ENCODE peak calls at places on chromosome 5, in nine cellular contexts. One of them, this sample, is unnamed.

GRCh38 chr5:36152324-36153298 is 700 bp downstream of the SKP2 start:
- DNase-seq in neural progenitor cell: peak
- DNase-seq in pancreas: peak
- DNase-seq in H9: no peak
- DNase-seq in HT-29: peak
- DNase-seq in cardiac muscle cell: peak
- DNase-seq in stimulated activated CD8-positive, alpha-beta memory T cell treated with anti-CD3 and anti-CD28 coated beads, Interleukin-15, amount 100 ng/mL, for 1 hour: no peak
- DNase-seq in ACHN: peak
- DNase-seq in central memory CD4-positive, alpha-beta T cell: no peak
- DNase-seq in this sample: peak

GRCh38 chr5:112923148-112923917 is 1.3 kb upstream of the REEP5 start:
- DNase-seq in neural progenitor cell: no peak
- DNase-seq in pancreas: no peak
- DNase-seq in H9: peak
- DNase-seq in HT-29: no peak
- DNase-seq in cardiac muscle cell: no peak
- DNase-seq in stimulated activated CD8-positive, alpha-beta memory T cell treated with anti-CD3 and anti-CD28 coated beads, Interleukin-15, amount 100 ng/mL, for 1 hour: no peak
- DNase-seq in ACHN: no peak
- DNase-seq in central memory CD4-positive, alpha-beta T cell: peak
- DNase-seq in this sample: peak

GRCh38 chr5:128469924-128470323 is 68.1 kb downstream of the FBN2 start:
- DNase-seq in neural progenitor cell: no peak
- DNase-seq in pancreas: no peak
- DNase-seq in H9: no peak
- DNase-seq in HT-29: no peak
- DNase-seq in cardiac muscle cell: no peak
- DNase-seq in stimulated activated CD8-positive, alpha-beta memory T cell treated with anti-CD3 and anti-CD28 coated beads, Interleukin-15, amount 100 ng/mL, for 1 hour: no peak
- DNase-seq in ACHN: no peak
- DNase-seq in central memory CD4-positive, alpha-beta T cell: no peak
- DNase-seq in this sample: no peak

GRCh38 chr5:181149806-181150733 is 2.7 kb downstream of the OR2V2 start:
- DNase-seq in neural progenitor cell: no peak
- DNase-seq in pancreas: no peak
- DNase-seq in H9: no peak
- DNase-seq in HT-29: no peak
- DNase-seq in cardiac muscle cell: no peak
- DNase-seq in stimulated activated CD8-positive, alpha-beta memory T cell treated with anti-CD3 and anti-CD28 coated beads, Interleukin-15, amount 100 ng/mL, for 1 hour: no peak
- DNase-seq in ACHN: no peak
- DNase-seq in central memory CD4-positive, alpha-beta T cell: no peak
- DNase-seq in this sample: no peak

GRCh38 chr5:10724799-10725507 is 36.1 kb downstream of the DAP start:
- DNase-seq in neural progenitor cell: no peak
- DNase-seq in pancreas: peak
- DNase-seq in H9: no peak
- DNase-seq in HT-29: peak
- DNase-seq in cardiac muscle cell: no peak
- DNase-seq in stimulated activated CD8-positive, alpha-beta memory T cell treated with anti-CD3 and anti-CD28 coated beads, Interleukin-15, amount 100 ng/mL, for 1 hour: no peak
- DNase-seq in ACHN: peak
- DNase-seq in central memory CD4-positive, alpha-beta T cell: no peak
- DNase-seq in this sample: peak

GRCh38 chr5:177484902-177485549 is 11.6 kb upstream of the DBN1 start:
- DNase-seq in neural progenitor cell: no peak
- DNase-seq in pancreas: peak
- DNase-seq in H9: no peak
- DNase-seq in HT-29: no peak
- DNase-seq in cardiac muscle cell: no peak
- DNase-seq in stimulated activated CD8-positive, alpha-beta memory T cell treated with anti-CD3 and anti-CD28 coated beads, Interleukin-15, amount 100 ng/mL, for 1 hour: no peak
- DNase-seq in ACHN: no peak
- DNase-seq in central memory CD4-positive, alpha-beta T cell: no peak
- DNase-seq in this sample: no peak

GRCh38 chr5:10456583-10457562 is 15.2 kb downstream of the ROPN1L start:
- DNase-seq in neural progenitor cell: no peak
- DNase-seq in pancreas: no peak
- DNase-seq in H9: no peak
- DNase-seq in HT-29: no peak
- DNase-seq in cardiac muscle cell: no peak
- DNase-seq in stimulated activated CD8-positive, alpha-beta memory T cell treated with anti-CD3 and anti-CD28 coated beads, Interleukin-15, amount 100 ng/mL, for 1 hour: no peak
- DNase-seq in ACHN: no peak
- DNase-seq in central memory CD4-positive, alpha-beta T cell: no peak
- DNase-seq in this sample: no peak

GRCh38 chr5:95022967-95023695 is 261.8 kb downstream of the MCTP1 start:
- DNase-seq in neural progenitor cell: no peak
- DNase-seq in pancreas: no peak
- DNase-seq in H9: no peak
- DNase-seq in HT-29: no peak
- DNase-seq in cardiac muscle cell: no peak
- DNase-seq in stimulated activated CD8-positive, alpha-beta memory T cell treated with anti-CD3 and anti-CD28 coated beads, Interleukin-15, amount 100 ng/mL, for 1 hour: no peak
- DNase-seq in ACHN: peak
- DNase-seq in central memory CD4-positive, alpha-beta T cell: no peak
- DNase-seq in this sample: no peak

GRCh38 chr5:61575103-61575502 is 243.0 kb downstream of the ZSWIM6 start:
- DNase-seq in neural progenitor cell: peak
- DNase-seq in pancreas: no peak
- DNase-seq in H9: no peak
- DNase-seq in HT-29: peak
- DNase-seq in cardiac muscle cell: no peak
- DNase-seq in stimulated activated CD8-positive, alpha-beta memory T cell treated with anti-CD3 and anti-CD28 coated beads, Interleukin-15, amount 100 ng/mL, for 1 hour: no peak
- DNase-seq in ACHN: peak
- DNase-seq in central memory CD4-positive, alpha-beta T cell: no peak
- DNase-seq in this sample: no peak

GRCh38 chr5:144812770-144813169 is 642.1 kb downstream of the KCTD16 start:
- DNase-seq in neural progenitor cell: no peak
- DNase-seq in pancreas: no peak
- DNase-seq in H9: no peak
- DNase-seq in HT-29: no peak
- DNase-seq in cardiac muscle cell: no peak
- DNase-seq in stimulated activated CD8-positive, alpha-beta memory T cell treated with anti-CD3 and anti-CD28 coated beads, Interleukin-15, amount 100 ng/mL, for 1 hour: no peak
- DNase-seq in ACHN: no peak
- DNase-seq in central memory CD4-positive, alpha-beta T cell: no peak
- DNase-seq in this sample: no peak

GRCh38 chr5:115657883-115658233 is 32.0 kb upstream of the TMED7 start:
- DNase-seq in neural progenitor cell: no peak
- DNase-seq in pancreas: no peak
- DNase-seq in H9: no peak
- DNase-seq in HT-29: no peak
- DNase-seq in cardiac muscle cell: no peak
- DNase-seq in stimulated activated CD8-positive, alpha-beta memory T cell treated with anti-CD3 and anti-CD28 coated beads, Interleukin-15, amount 100 ng/mL, for 1 hour: no peak
- DNase-seq in ACHN: peak
- DNase-seq in central memory CD4-positive, alpha-beta T cell: no peak
- DNase-seq in this sample: no peak

GRCh38 chr5:19314840-19315239 is 673.2 kb downstream of the CDH18 start:
- DNase-seq in neural progenitor cell: no peak
- DNase-seq in pancreas: no peak
- DNase-seq in H9: no peak
- DNase-seq in HT-29: peak
- DNase-seq in cardiac muscle cell: no peak
- DNase-seq in stimulated activated CD8-positive, alpha-beta memory T cell treated with anti-CD3 and anti-CD28 coated beads, Interleukin-15, amount 100 ng/mL, for 1 hour: no peak
- DNase-seq in ACHN: peak
- DNase-seq in central memory CD4-positive, alpha-beta T cell: no peak
- DNase-seq in this sample: peak

GRCh38 chr5:178551059-178551458 is 39.1 kb downstream of the COL23A1 start:
- DNase-seq in neural progenitor cell: no peak
- DNase-seq in pancreas: no peak
- DNase-seq in H9: no peak
- DNase-seq in HT-29: peak
- DNase-seq in cardiac muscle cell: peak
- DNase-seq in stimulated activated CD8-positive, alpha-beta memory T cell treated with anti-CD3 and anti-CD28 coated beads, Interleukin-15, amount 100 ng/mL, for 1 hour: no peak
- DNase-seq in ACHN: peak
- DNase-seq in central memory CD4-positive, alpha-beta T cell: no peak
- DNase-seq in this sample: peak

GRCh38 chr5:102049517-102049916 is 246.6 kb downstream of the SLCO4C1 start:
- DNase-seq in neural progenitor cell: no peak
- DNase-seq in pancreas: no peak
- DNase-seq in H9: no peak
- DNase-seq in HT-29: peak
- DNase-seq in cardiac muscle cell: no peak
- DNase-seq in stimulated activated CD8-positive, alpha-beta memory T cell treated with anti-CD3 and anti-CD28 coated beads, Interleukin-15, amount 100 ng/mL, for 1 hour: no peak
- DNase-seq in ACHN: no peak
- DNase-seq in central memory CD4-positive, alpha-beta T cell: no peak
- DNase-seq in this sample: no peak

GRCh38 chr5:148746826-148747535 is 79.4 kb upstream of the ADRB2 start:
- DNase-seq in neural progenitor cell: no peak
- DNase-seq in pancreas: no peak
- DNase-seq in H9: no peak
- DNase-seq in HT-29: no peak
- DNase-seq in cardiac muscle cell: no peak
- DNase-seq in stimulated activated CD8-positive, alpha-beta memory T cell treated with anti-CD3 and anti-CD28 coated beads, Interleukin-15, amount 100 ng/mL, for 1 hour: no peak
- DNase-seq in ACHN: no peak
- DNase-seq in central memory CD4-positive, alpha-beta T cell: no peak
- DNase-seq in this sample: no peak

GRCh38 chr5:79491690-79492317 is 22.1 kb downstream of the HOMER1 start:
- DNase-seq in neural progenitor cell: no peak
- DNase-seq in pancreas: no peak
- DNase-seq in H9: no peak
- DNase-seq in HT-29: no peak
- DNase-seq in cardiac muscle cell: no peak
- DNase-seq in stimulated activated CD8-positive, alpha-beta memory T cell treated with anti-CD3 and anti-CD28 coated beads, Interleukin-15, amount 100 ng/mL, for 1 hour: no peak
- DNase-seq in ACHN: no peak
- DNase-seq in central memory CD4-positive, alpha-beta T cell: no peak
- DNase-seq in this sample: no peak

GRCh38 chr5:41371741-41372140 is 138.7 kb downstream of the PLCXD3 start:
- DNase-seq in neural progenitor cell: no peak
- DNase-seq in pancreas: no peak
- DNase-seq in H9: no peak
- DNase-seq in HT-29: no peak
- DNase-seq in cardiac muscle cell: no peak
- DNase-seq in stimulated activated CD8-positive, alpha-beta memory T cell treated with anti-CD3 and anti-CD28 coated beads, Interleukin-15, amount 100 ng/mL, for 1 hour: no peak
- DNase-seq in ACHN: no peak
- DNase-seq in central memory CD4-positive, alpha-beta T cell: no peak
- DNase-seq in this sample: no peak

GRCh38 chr5:147670815-147671214 is 111.7 kb downstream of the JAKMIP2 start:
- DNase-seq in neural progenitor cell: no peak
- DNase-seq in pancreas: no peak
- DNase-seq in H9: no peak
- DNase-seq in HT-29: no peak
- DNase-seq in cardiac muscle cell: no peak
- DNase-seq in stimulated activated CD8-positive, alpha-beta memory T cell treated with anti-CD3 and anti-CD28 coated beads, Interleukin-15, amount 100 ng/mL, for 1 hour: no peak
- DNase-seq in ACHN: no peak
- DNase-seq in central memory CD4-positive, alpha-beta T cell: no peak
- DNase-seq in this sample: no peak

GRCh38 chr5:120096413-120096812 is 367.7 kb upstream of the PRR16 start:
- DNase-seq in neural progenitor cell: no peak
- DNase-seq in pancreas: no peak
- DNase-seq in H9: no peak
- DNase-seq in HT-29: no peak
- DNase-seq in cardiac muscle cell: no peak
- DNase-seq in stimulated activated CD8-positive, alpha-beta memory T cell treated with anti-CD3 and anti-CD28 coated beads, Interleukin-15, amount 100 ng/mL, for 1 hour: no peak
- DNase-seq in ACHN: peak
- DNase-seq in central memory CD4-positive, alpha-beta T cell: no peak
- DNase-seq in this sample: no peak

GRCh38 chr5:172417983-172418630 is 36.2 kb downstream of the SH3PXD2B start:
- DNase-seq in neural progenitor cell: no peak
- DNase-seq in pancreas: peak
- DNase-seq in H9: no peak
- DNase-seq in HT-29: no peak
- DNase-seq in cardiac muscle cell: no peak
- DNase-seq in stimulated activated CD8-positive, alpha-beta memory T cell treated with anti-CD3 and anti-CD28 coated beads, Interleukin-15, amount 100 ng/mL, for 1 hour: no peak
- DNase-seq in ACHN: no peak
- DNase-seq in central memory CD4-positive, alpha-beta T cell: no peak
- DNase-seq in this sample: no peak

GRCh38 chr5:154384480-154385235 is 61.1 kb upstream of the SAP30L start:
- DNase-seq in neural progenitor cell: no peak
- DNase-seq in pancreas: no peak
- DNase-seq in H9: no peak
- DNase-seq in HT-29: no peak
- DNase-seq in cardiac muscle cell: no peak
- DNase-seq in stimulated activated CD8-positive, alpha-beta memory T cell treated with anti-CD3 and anti-CD28 coated beads, Interleukin-15, amount 100 ng/mL, for 1 hour: no peak
- DNase-seq in ACHN: peak
- DNase-seq in central memory CD4-positive, alpha-beta T cell: no peak
- DNase-seq in this sample: no peak

GRCh38 chr5:98581416-98581999 is 192.0 kb upstream of the RGMB start:
- DNase-seq in neural progenitor cell: no peak
- DNase-seq in pancreas: no peak
- DNase-seq in H9: no peak
- DNase-seq in HT-29: no peak
- DNase-seq in cardiac muscle cell: no peak
- DNase-seq in stimulated activated CD8-positive, alpha-beta memory T cell treated with anti-CD3 and anti-CD28 coated beads, Interleukin-15, amount 100 ng/mL, for 1 hour: no peak
- DNase-seq in ACHN: no peak
- DNase-seq in central memory CD4-positive, alpha-beta T cell: no peak
- DNase-seq in this sample: no peak

GRCh38 chr5:84564311-84564710 is 179.6 kb upstream of the EDIL3 start:
- DNase-seq in neural progenitor cell: no peak
- DNase-seq in pancreas: no peak
- DNase-seq in H9: no peak
- DNase-seq in HT-29: no peak
- DNase-seq in cardiac muscle cell: no peak
- DNase-seq in stimulated activated CD8-positive, alpha-beta memory T cell treated with anti-CD3 and anti-CD28 coated beads, Interleukin-15, amount 100 ng/mL, for 1 hour: no peak
- DNase-seq in ACHN: no peak
- DNase-seq in central memory CD4-positive, alpha-beta T cell: no peak
- DNase-seq in this sample: peak

GRCh38 chr5:148739524-148739923 is 85.2 kb upstream of the HTR4 start:
- DNase-seq in neural progenitor cell: no peak
- DNase-seq in pancreas: no peak
- DNase-seq in H9: no peak
- DNase-seq in HT-29: peak
- DNase-seq in cardiac muscle cell: no peak
- DNase-seq in stimulated activated CD8-positive, alpha-beta memory T cell treated with anti-CD3 and anti-CD28 coated beads, Interleukin-15, amount 100 ng/mL, for 1 hour: no peak
- DNase-seq in ACHN: no peak
- DNase-seq in central memory CD4-positive, alpha-beta T cell: no peak
- DNase-seq in this sample: no peak

GRCh38 chr5:131226899-131227298 is 37.0 kb upstream of the CDC42SE2 start:
- DNase-seq in neural progenitor cell: no peak
- DNase-seq in pancreas: no peak
- DNase-seq in H9: no peak
- DNase-seq in HT-29: no peak
- DNase-seq in cardiac muscle cell: no peak
- DNase-seq in stimulated activated CD8-positive, alpha-beta memory T cell treated with anti-CD3 and anti-CD28 coated beads, Interleukin-15, amount 100 ng/mL, for 1 hour: no peak
- DNase-seq in ACHN: no peak
- DNase-seq in central memory CD4-positive, alpha-beta T cell: no peak
- DNase-seq in this sample: no peak